ENCODE peak calls at places on chromosomes 5 and 9, in ten cellular contexts. One of them, this sample, is unnamed.

GRCh38 chr9:134306583-134307222 is 19.6 kb upstream of the RXRA start:
- DNase-seq in GM12878: no peak
- DNase-seq in colonic mucosa: no peak
- DNase-seq in adipocyte: no peak
- DNase-seq in neural progenitor cell: no peak
- DNase-seq in kidney: peak; percentile 40
- DNase-seq in endodermal cell: peak; percentile 81
- DNase-seq in MM.1S: no peak
- DNase-seq in mammary epithelial cell: no peak
- DNase-seq in IMR-90: no peak
- DNase-seq in this sample: no peak

GRCh38 chr9:114177423-114178064 is 22.2 kb downstream of the COL27A1 start:
- DNase-seq in neural progenitor cell: no peak
- DNase-seq in MM.1S: no peak
- DNase-seq in colonic mucosa: no peak
- DNase-seq in mammary epithelial cell: peak; percentile 33
- DNase-seq in GM12878: no peak
- DNase-seq in endodermal cell: no peak
- DNase-seq in IMR-90: peak; percentile 76
- DNase-seq in adipocyte: peak; percentile 60
- DNase-seq in kidney: peak; percentile 16
- DNase-seq in this sample: no peak

GRCh38 chr9:95018099-95018927 is 291.8 kb downstream of the AOPEP start:
- DNase-seq in colonic mucosa: no peak
- DNase-seq in kidney: peak; percentile 79
- DNase-seq in GM12878: no peak
- DNase-seq in IMR-90: peak; percentile 97
- DNase-seq in endodermal cell: no peak
- DNase-seq in adipocyte: peak; percentile 93
- DNase-seq in MM.1S: no peak
- DNase-seq in mammary epithelial cell: peak; percentile 99
- DNase-seq in neural progenitor cell: peak; percentile 52
- DNase-seq in this sample: no peak

GRCh38 chr9:85246566-85246965 is 495.2 kb downstream of the AGTPBP1 start:
- DNase-seq in adipocyte: no peak
- DNase-seq in IMR-90: no peak
- DNase-seq in mammary epithelial cell: no peak
- DNase-seq in endodermal cell: no peak
- DNase-seq in MM.1S: no peak
- DNase-seq in kidney: no peak
- DNase-seq in GM12878: no peak
- DNase-seq in neural progenitor cell: no peak
- DNase-seq in colonic mucosa: no peak
- DNase-seq in this sample: no peak

GRCh38 chr9:70563437-70564204 is 149.2 kb upstream of the KLF9 start:
- DNase-seq in colonic mucosa: no peak
- DNase-seq in MM.1S: peak; percentile 87
- DNase-seq in endodermal cell: no peak
- DNase-seq in neural progenitor cell: no peak
- DNase-seq in mammary epithelial cell: peak; percentile 56
- DNase-seq in adipocyte: peak; percentile 94
- DNase-seq in GM12878: peak; percentile 83
- DNase-seq in IMR-90: peak; percentile 76
- DNase-seq in kidney: no peak
- DNase-seq in this sample: no peak

GRCh38 chr5:7012057-7012456 is 298.8 kb downstream of the TENT4A start:
- DNase-seq in adipocyte: no peak
- DNase-seq in colonic mucosa: no peak
- DNase-seq in neural progenitor cell: no peak
- DNase-seq in kidney: no peak
- DNase-seq in MM.1S: no peak
- DNase-seq in GM12878: no peak
- DNase-seq in endodermal cell: no peak
- DNase-seq in IMR-90: no peak
- DNase-seq in mammary epithelial cell: no peak
- DNase-seq in this sample: no peak

GRCh38 chr5:17216974-17217325 is 481 bp upstream of the BASP1 start:
- DNase-seq in GM12878: no peak
- DNase-seq in neural progenitor cell: peak; percentile 86
- DNase-seq in MM.1S: no peak
- DNase-seq in adipocyte: peak; percentile 90
- DNase-seq in colonic mucosa: no peak
- DNase-seq in endodermal cell: peak; percentile 86
- DNase-seq in kidney: peak; percentile 89
- DNase-seq in mammary epithelial cell: no peak
- DNase-seq in IMR-90: peak; percentile 51
- DNase-seq in this sample: no peak

GRCh38 chr5:95858023-95858461 is 35.5 kb upstream of the GLRX start:
- DNase-seq in GM12878: no peak
- DNase-seq in endodermal cell: no peak
- DNase-seq in kidney: no peak
- DNase-seq in MM.1S: no peak
- DNase-seq in IMR-90: peak; percentile 93
- DNase-seq in neural progenitor cell: no peak
- DNase-seq in adipocyte: peak; percentile 48
- DNase-seq in mammary epithelial cell: peak; percentile 9
- DNase-seq in colonic mucosa: no peak
- DNase-seq in this sample: no peak

GRCh38 chr5:135194573-135195266 is 160.7 kb upstream of the PITX1 start:
- DNase-seq in MM.1S: no peak
- DNase-seq in neural progenitor cell: no peak
- DNase-seq in mammary epithelial cell: no peak
- DNase-seq in GM12878: no peak
- DNase-seq in kidney: no peak
- DNase-seq in colonic mucosa: no peak
- DNase-seq in adipocyte: peak; percentile 70
- DNase-seq in endodermal cell: no peak
- DNase-seq in IMR-90: peak; percentile 46
- DNase-seq in this sample: no peak

GRCh38 chr9:3842839-3843238 is 317.0 kb upstream of the RFX3 start:
- DNase-seq in mammary epithelial cell: no peak
- DNase-seq in neural progenitor cell: no peak
- DNase-seq in GM12878: no peak
- DNase-seq in endodermal cell: no peak
- DNase-seq in MM.1S: no peak
- DNase-seq in kidney: no peak
- DNase-seq in colonic mucosa: no peak
- DNase-seq in IMR-90: peak; percentile 39
- DNase-seq in adipocyte: peak; percentile 26
- DNase-seq in this sample: no peak

GRCh38 chr9:84917366-84918063 is 248.0 kb downstream of the NTRK2 start:
- DNase-seq in mammary epithelial cell: peak; percentile 6
- DNase-seq in GM12878: no peak
- DNase-seq in MM.1S: no peak
- DNase-seq in adipocyte: no peak
- DNase-seq in kidney: no peak
- DNase-seq in colonic mucosa: peak; percentile 75
- DNase-seq in neural progenitor cell: peak; percentile 49
- DNase-seq in endodermal cell: no peak
- DNase-seq in IMR-90: no peak
- DNase-seq in this sample: no peak

GRCh38 chr5:112160652-112161391 is 258.3 kb downstream of the EPB41L4A start:
- DNase-seq in MM.1S: peak; percentile 88
- DNase-seq in GM12878: peak; percentile 79
- DNase-seq in kidney: peak; percentile 97
- DNase-seq in colonic mucosa: peak; percentile 95
- DNase-seq in mammary epithelial cell: peak; percentile 86
- DNase-seq in neural progenitor cell: peak; percentile 87
- DNase-seq in endodermal cell: peak; percentile 96
- DNase-seq in adipocyte: peak; percentile 95
- DNase-seq in IMR-90: peak; percentile 88
- DNase-seq in this sample: peak; percentile 97

GRCh38 chr5:112161392-112161748 is 257.7 kb downstream of the EPB41L4A start:
- DNase-seq in IMR-90: no peak
- DNase-seq in kidney: no peak
- DNase-seq in mammary epithelial cell: no peak
- DNase-seq in MM.1S: no peak
- DNase-seq in neural progenitor cell: peak; percentile 37
- DNase-seq in adipocyte: no peak
- DNase-seq in endodermal cell: no peak
- DNase-seq in GM12878: no peak
- DNase-seq in colonic mucosa: no peak
- DNase-seq in this sample: peak; percentile 54

GRCh38 chr5:112165399-112165798 is 253.7 kb downstream of the EPB41L4A start:
- DNase-seq in endodermal cell: no peak
- DNase-seq in colonic mucosa: no peak
- DNase-seq in MM.1S: no peak
- DNase-seq in IMR-90: no peak
- DNase-seq in neural progenitor cell: no peak
- DNase-seq in adipocyte: no peak
- DNase-seq in mammary epithelial cell: no peak
- DNase-seq in GM12878: no peak
- DNase-seq in kidney: no peak
- DNase-seq in this sample: peak; percentile 53

GRCh38 chr5:112165897-112166737 is 253.0 kb downstream of the EPB41L4A start:
- DNase-seq in IMR-90: no peak
- DNase-seq in MM.1S: no peak
- DNase-seq in GM12878: no peak
- DNase-seq in colonic mucosa: no peak
- DNase-seq in adipocyte: no peak
- DNase-seq in kidney: no peak
- DNase-seq in neural progenitor cell: no peak
- DNase-seq in mammary epithelial cell: no peak
- DNase-seq in endodermal cell: peak; percentile 87
- DNase-seq in this sample: no peak

GRCh38 chr5:112163435-112163834 is 255.6 kb downstream of the EPB41L4A start:
- DNase-seq in adipocyte: no peak
- DNase-seq in colonic mucosa: no peak
- DNase-seq in endodermal cell: no peak
- DNase-seq in mammary epithelial cell: no peak
- DNase-seq in GM12878: no peak
- DNase-seq in IMR-90: no peak
- DNase-seq in MM.1S: no peak
- DNase-seq in neural progenitor cell: no peak
- DNase-seq in kidney: no peak
- DNase-seq in this sample: no peak
- H3K9ac ChIP-seq in adipocyte: peak overlapping the region; percentile 98
- H3K9ac ChIP-seq in colonic mucosa: no peak overlapping the region
- H3K9ac ChIP-seq in endodermal cell: no peak overlapping the region
- H3K9ac ChIP-seq in mammary epithelial cell: no peak overlapping the region
- H3K9ac ChIP-seq in GM12878: no peak overlapping the region
- H3K9ac ChIP-seq in IMR-90: no peak overlapping the region
- H3K9ac ChIP-seq in MM.1S: no peak overlapping the region
- H3K9ac ChIP-seq in neural progenitor cell: no peak overlapping the region
- H3K9ac ChIP-seq in kidney: no peak overlapping the region
- H3K9ac ChIP-seq in this sample: no peak overlapping the region

GRCh38 chr5:61280205-61280604 is 51.9 kb upstream of the ZSWIM6 start:
- DNase-seq in mammary epithelial cell: peak; percentile 89
- DNase-seq in neural progenitor cell: no peak
- DNase-seq in endodermal cell: no peak
- DNase-seq in colonic mucosa: no peak
- DNase-seq in MM.1S: no peak
- DNase-seq in adipocyte: peak; percentile 59
- DNase-seq in GM12878: no peak
- DNase-seq in kidney: no peak
- DNase-seq in IMR-90: peak; percentile 90
- DNase-seq in this sample: peak; percentile 70

GRCh38 chr5:61279725-61280124 is 52.3 kb upstream of the ZSWIM6 start:
- DNase-seq in IMR-90: peak; percentile 6
- DNase-seq in mammary epithelial cell: no peak
- DNase-seq in colonic mucosa: no peak
- DNase-seq in GM12878: no peak
- DNase-seq in MM.1S: no peak
- DNase-seq in neural progenitor cell: no peak
- DNase-seq in kidney: no peak
- DNase-seq in endodermal cell: no peak
- DNase-seq in adipocyte: no peak
- DNase-seq in this sample: no peak

GRCh38 chr5:61277190-61277589 is 54.9 kb upstream of the ZSWIM6 start:
- DNase-seq in MM.1S: peak; percentile 7
- DNase-seq in mammary epithelial cell: no peak
- DNase-seq in GM12878: no peak
- DNase-seq in adipocyte: peak; percentile 49
- DNase-seq in colonic mucosa: no peak
- DNase-seq in endodermal cell: peak; percentile 66
- DNase-seq in neural progenitor cell: peak; percentile 55
- DNase-seq in IMR-90: peak; percentile 64
- DNase-seq in kidney: no peak
- DNase-seq in this sample: no peak

GRCh38 chr5:61275841-61276240 is 56.2 kb upstream of the ZSWIM6 start:
- DNase-seq in mammary epithelial cell: peak; percentile 56
- DNase-seq in neural progenitor cell: no peak
- DNase-seq in adipocyte: peak; percentile 62
- DNase-seq in endodermal cell: no peak
- DNase-seq in kidney: peak; percentile 79
- DNase-seq in MM.1S: no peak
- DNase-seq in GM12878: no peak
- DNase-seq in colonic mucosa: no peak
- DNase-seq in IMR-90: peak; percentile 82
- DNase-seq in this sample: no peak

GRCh38 chr5:61277781-61278180 is 54.3 kb upstream of the ZSWIM6 start:
- DNase-seq in endodermal cell: no peak
- DNase-seq in IMR-90: no peak
- DNase-seq in colonic mucosa: no peak
- DNase-seq in neural progenitor cell: no peak
- DNase-seq in adipocyte: no peak
- DNase-seq in GM12878: no peak
- DNase-seq in kidney: no peak
- DNase-seq in mammary epithelial cell: peak; percentile 82
- DNase-seq in MM.1S: no peak
- DNase-seq in this sample: no peak
- H3K4me3 ChIP-seq in endodermal cell: no peak overlapping the region
- H3K4me3 ChIP-seq in IMR-90: no peak overlapping the region
- H3K4me3 ChIP-seq in colonic mucosa: no peak overlapping the region
- H3K4me3 ChIP-seq in neural progenitor cell: no peak overlapping the region
- H3K4me3 ChIP-seq in adipocyte: no peak overlapping the region
- H3K4me3 ChIP-seq in GM12878: no peak overlapping the region
- H3K4me3 ChIP-seq in kidney: no peak overlapping the region
- H3K4me3 ChIP-seq in mammary epithelial cell: no peak overlapping the region
- H3K4me3 ChIP-seq in MM.1S: no peak overlapping the region
- H3K4me3 ChIP-seq in this sample: no peak overlapping the region

GRCh38 chr5:178784391-178784790 is 53.9 kb upstream of the ZNF354A start:
- DNase-seq in GM12878: no peak
- DNase-seq in MM.1S: no peak
- DNase-seq in endodermal cell: no peak
- DNase-seq in colonic mucosa: no peak
- DNase-seq in mammary epithelial cell: no peak
- DNase-seq in kidney: no peak
- DNase-seq in neural progenitor cell: no peak
- DNase-seq in adipocyte: no peak
- DNase-seq in IMR-90: no peak
- DNase-seq in this sample: no peak
- H3K9me3 ChIP-seq in GM12878: no peaks in the 10 kb centered on the region
- H3K9me3 ChIP-seq in MM.1S: no peaks in the 10 kb centered on the region
- H3K9me3 ChIP-seq in endodermal cell: peaks cover 24% of the 10 kb centered on the region
- H3K9me3 ChIP-seq in colonic mucosa: no peaks in the 10 kb centered on the region
- H3K9me3 ChIP-seq in mammary epithelial cell: peaks cover 9% of the 10 kb centered on the region
- H3K9me3 ChIP-seq in kidney: no peaks in the 10 kb centered on the region
- H3K9me3 ChIP-seq in neural progenitor cell: no peaks in the 10 kb centered on the region
- H3K9me3 ChIP-seq in adipocyte: no peaks in the 10 kb centered on the region
- H3K9me3 ChIP-seq in IMR-90: peaks cover 45% of the 10 kb centered on the region
- H3K9me3 ChIP-seq in this sample: no peaks in the 10 kb centered on the region

DNA sequence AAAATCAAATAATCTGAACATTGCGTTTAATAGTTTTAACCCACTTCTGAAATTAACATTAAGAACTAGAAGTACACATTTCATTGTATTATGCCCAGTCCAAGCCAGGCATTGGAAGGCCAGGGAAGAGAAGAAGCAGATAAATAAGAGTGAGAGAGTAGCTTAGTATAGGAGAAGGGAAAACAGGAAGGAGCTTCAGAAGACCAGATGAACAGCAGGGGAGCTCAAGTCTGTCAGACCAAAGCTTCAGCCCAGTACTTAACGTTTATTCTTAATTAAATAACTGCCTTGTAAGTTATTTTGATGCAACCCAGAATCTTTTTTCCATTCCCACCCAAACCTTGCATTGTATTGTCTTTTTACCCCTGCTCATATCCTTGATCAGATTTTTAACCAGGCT is 11.5 kb upstream of the FAM120AOS start:
- DNase-seq in neural progenitor cell: no peak
- DNase-seq in colonic mucosa: no peak
- DNase-seq in adipocyte: no peak
- DNase-seq in MM.1S: no peak
- DNase-seq in mammary epithelial cell: no peak
- DNase-seq in endodermal cell: no peak
- DNase-seq in GM12878: no peak
- DNase-seq in kidney: no peak
- DNase-seq in IMR-90: no peak
- DNase-seq in this sample: no peak
- H3K9ac ChIP-seq in neural progenitor cell: no peak overlapping the region
- H3K9ac ChIP-seq in colonic mucosa: no peak overlapping the region
- H3K9ac ChIP-seq in adipocyte: no peak overlapping the region
- H3K9ac ChIP-seq in MM.1S: no peak overlapping the region
- H3K9ac ChIP-seq in mammary epithelial cell: no peak overlapping the region
- H3K9ac ChIP-seq in endodermal cell: no peak overlapping the region
- H3K9ac ChIP-seq in GM12878: no peak overlapping the region
- H3K9ac ChIP-seq in kidney: no peak overlapping the region
- H3K9ac ChIP-seq in IMR-90: no peak overlapping the region
- H3K9ac ChIP-seq in this sample: no peak overlapping the region